ENCODE peak calls at places on chromosome 14, in four cellular contexts. N is GM23338, R is MM.1S, J is DND-41. H is an unnamed sample.

GRCh38 chr14:93047661-93048060 is 68.1 kb downstream of the ITPK1 start:
- DNase-seq in J (no peak), R (no peak), N (no peak), H (no peak)

GRCh38 chr14:82075566-82075965 is 541.9 kb upstream of the SEL1L start:
- DNase-seq in J (peak; percentile 55), N (peak; percentile 87), R (peak; percentile 36), H (peak; percentile 85)

GRCh38 chr14:30227871-30228270 is 300.2 kb upstream of the PRKD1 start:
- DNase-seq in R (no peak), N (no peak), J (no peak), H (peak; percentile 50)

GRCh38 chr14:94884616-94885230 is 114.8 kb upstream of the GSC start:
- DNase-seq in J (no peak), R (no peak), N (no peak), H (no peak)

GRCh38 chr14:84482256-84483071 is 1047.5 kb upstream of the FLRT2 start:
- DNase-seq in J (no peak), N (no peak), R (no peak), H (no peak)

GRCh38 chr14:51310453-51311074 is 70.5 kb downstream of the TMX1 start:
- DNase-seq in R (no peak), N (no peak), J (no peak), H (no peak)

GRCh38 chr14:88323086-88323519 is at the start of gene KCNK10:
- DNase-seq in J (no peak), N (peak; percentile 60), R (no peak), H (no peak)

GRCh38 chr14:90969493-90970166 is 90.8 kb downstream of the RPS6KA5 start:
- DNase-seq in N (no peak), R (no peak), J (no peak), H (peak; percentile 13)

GRCh38 chr14:50012644-50013043 is 103.7 kb downstream of the VCPKMT start:
- DNase-seq in R (no peak), N (no peak), J (no peak), H (no peak)

GRCh38 chr14:24887623-24888304 is 162.2 kb downstream of the STXBP6 start:
- DNase-seq in N (no peak), J (no peak), R (no peak), H (no peak)

DNA sequence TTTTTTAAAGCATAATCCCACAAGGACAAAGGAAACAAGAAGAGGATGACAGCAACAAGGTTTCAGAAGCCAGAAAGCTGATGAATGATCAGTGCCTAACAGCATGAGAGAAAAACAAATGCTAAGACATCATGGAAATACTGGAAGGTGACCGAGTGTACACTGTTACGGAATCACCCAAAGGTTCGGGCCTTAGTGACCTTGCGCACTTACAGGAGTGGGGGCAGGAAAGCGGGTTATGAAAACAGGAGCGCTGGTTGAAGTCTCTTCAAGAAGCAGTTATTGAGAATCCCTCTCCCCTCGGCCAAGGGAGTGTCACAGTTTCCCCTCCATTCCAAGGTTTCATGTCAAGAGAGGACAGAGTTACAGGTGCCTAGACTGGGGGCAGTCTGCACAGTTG is 42.6 kb downstream of the SLC25A47 start:
- DNase-seq in R (no peak), J (no peak), N (no peak), H (no peak)
- H3K4me1 ChIP-seq in R (no peaks in the 10 kb centered on the region), J (no peaks in the 10 kb centered on the region), N (no peaks in the 10 kb centered on the region), H (peaks cover 18% of the 10 kb centered on the region)

GRCh38 chr14:32611752-32612151 is 282.7 kb downstream of the AKAP6 start:
- DNase-seq in N (no peak), J (no peak), R (no peak), H (no peak)
- TF ChIP-seq CTCF in N (no peak), J (no peak), R (no peak), H (no peak)

GRCh38 chr14:38209572-38210159 is 2.0 kb downstream of the SSTR1 start:
- DNase-seq in J (no peak), N (peak; percentile 33), R (no peak), H (no peak)
- TF ChIP-seq EZH2 in J (no peak), N (peak; percentile 73), R (no peak), H (no peak)

GRCh38 chr14:72600551-72601330 is 293.2 kb downstream of the DPF3 start:
- DNase-seq in J (no peak), R (no peak), N (no peak), H (no peak)

GRCh38 chr14:72598328-72598727 is 295.6 kb downstream of the DPF3 start:
- DNase-seq in R (no peak), J (peak; percentile 9), N (no peak), H (no peak)

GRCh38 chr14:72603639-72604038 is 290.3 kb downstream of the DPF3 start:
- DNase-seq in R (no peak), N (no peak), J (no peak), H (no peak)

GRCh38 chr14:72597834-72598233 is 296.1 kb downstream of the DPF3 start:
- DNase-seq in N (no peak), R (no peak), J (no peak), H (no peak)

DNA sequence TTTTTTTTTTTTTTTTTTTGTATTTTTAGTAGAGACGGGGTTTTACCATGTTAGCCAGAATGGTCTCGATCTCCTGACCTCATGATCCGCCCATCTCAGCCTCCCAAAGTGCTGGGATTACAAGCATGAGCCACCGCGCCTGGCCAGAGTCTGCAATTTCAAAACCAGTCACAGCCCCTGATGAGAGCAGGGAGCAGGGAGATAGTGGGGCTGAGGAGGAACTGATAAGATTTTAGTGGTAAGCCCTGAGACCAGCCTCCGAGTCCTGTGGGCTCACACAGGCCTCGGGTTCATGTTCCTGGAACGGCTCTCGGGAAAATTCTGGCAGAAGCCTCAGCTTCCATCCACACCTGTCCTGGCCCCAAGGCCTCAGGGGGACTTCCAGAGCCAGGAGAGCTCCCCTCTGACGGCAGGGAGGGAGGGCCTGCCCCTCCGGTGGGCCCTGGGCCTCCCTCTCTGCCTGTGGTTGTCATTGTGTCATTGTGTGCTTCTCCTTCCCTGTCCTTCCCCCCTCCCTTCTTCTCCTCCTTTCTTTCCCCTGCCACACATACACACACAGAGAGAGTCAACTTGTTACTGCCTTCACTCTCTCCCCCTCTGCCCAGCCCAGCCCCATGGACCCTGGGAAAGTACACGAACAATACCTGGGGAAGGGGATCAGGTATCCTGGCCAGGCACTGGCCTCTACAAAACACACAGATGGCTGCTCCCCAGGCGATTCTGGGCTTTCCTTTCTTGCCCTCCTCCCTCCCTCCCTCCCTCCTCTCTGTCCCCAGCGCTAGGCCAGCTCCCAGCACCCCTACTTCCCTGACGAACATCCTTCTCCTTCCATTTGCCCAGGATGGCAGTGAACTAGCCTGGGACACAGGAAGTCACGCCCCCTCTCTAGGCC is 294.1 kb downstream of the DPF3 start:
- DNase-seq in N (no peak), J (no peak), R (no peak), H (no peak)
- H3K4me1 ChIP-seq in N (no peaks in the 10 kb centered on the region), J (peaks cover 3% of the 10 kb centered on the region), R (no peaks in the 10 kb centered on the region), H (no peaks in the 10 kb centered on the region)

GRCh38 chr14:44446965-44447364 is 60.1 kb downstream of the FSCB start:
- DNase-seq in J (no peak), N (no peak), R (peak; percentile 64), H (no peak)

GRCh38 chr14:44453433-44454171 is 53.5 kb downstream of the FSCB start:
- DNase-seq in R (peak; percentile 37), N (no peak), J (no peak), H (no peak)

GRCh38 chr14:44444454-44444853 is 62.6 kb downstream of the FSCB start:
- DNase-seq in J (no peak), N (no peak), R (no peak), H (no peak)

GRCh38 chr14:44449694-44450093 is 57.4 kb downstream of the FSCB start:
- DNase-seq in J (no peak), R (no peak), N (no peak), H (peak; percentile 81)

GRCh38 chr14:44448816-44449411 is 58.2 kb downstream of the FSCB start:
- DNase-seq in J (no peak), N (no peak), R (no peak), H (peak; percentile 65)
- TF ChIP-seq CTCF in J (no peak), N (no peak), R (no peak), H (no peak)

DNA sequence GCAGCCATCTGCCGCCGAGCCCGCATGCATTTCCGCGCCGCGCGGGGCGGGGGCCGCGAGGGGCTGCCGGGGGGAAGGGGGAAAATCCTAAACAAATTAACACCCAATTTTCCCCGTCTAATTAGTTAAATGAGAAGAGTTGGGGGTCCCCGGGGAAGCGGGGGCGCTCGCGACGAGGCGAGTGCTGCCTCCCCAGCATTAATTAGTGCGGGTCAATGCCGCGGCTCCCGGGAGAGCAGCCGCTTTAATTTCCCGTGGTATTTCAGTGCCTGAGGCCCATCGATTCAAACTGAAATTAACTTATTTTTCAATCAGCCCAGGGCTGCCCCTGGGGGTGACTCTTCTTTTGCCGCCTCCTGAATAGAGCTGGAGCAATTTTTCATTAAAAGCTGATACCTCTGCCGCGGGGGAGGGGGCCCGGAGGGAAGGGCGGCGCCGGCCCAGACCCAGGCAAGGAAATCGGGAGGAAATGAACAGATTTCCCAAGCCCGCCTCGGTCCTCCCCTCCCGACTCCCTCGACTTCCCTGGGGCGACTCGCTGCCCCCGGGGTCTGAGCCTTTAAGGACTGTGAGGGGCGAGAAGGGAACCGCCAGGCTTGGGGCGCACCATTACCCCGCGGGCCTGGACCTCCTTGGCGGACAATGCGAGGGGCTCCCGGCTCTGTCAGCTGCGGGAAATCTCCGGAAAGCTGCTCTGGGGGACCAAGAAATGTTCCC is 18.9 kb downstream of the VSX2 start:
- DNase-seq in N (peak; percentile 36), J (no peak), R (no peak), H (no peak)
- TF ChIP-seq EZH2 in N (peak; percentile 29), J (peak; percentile 37), R (no peak), H (peak; percentile 93)

DNA sequence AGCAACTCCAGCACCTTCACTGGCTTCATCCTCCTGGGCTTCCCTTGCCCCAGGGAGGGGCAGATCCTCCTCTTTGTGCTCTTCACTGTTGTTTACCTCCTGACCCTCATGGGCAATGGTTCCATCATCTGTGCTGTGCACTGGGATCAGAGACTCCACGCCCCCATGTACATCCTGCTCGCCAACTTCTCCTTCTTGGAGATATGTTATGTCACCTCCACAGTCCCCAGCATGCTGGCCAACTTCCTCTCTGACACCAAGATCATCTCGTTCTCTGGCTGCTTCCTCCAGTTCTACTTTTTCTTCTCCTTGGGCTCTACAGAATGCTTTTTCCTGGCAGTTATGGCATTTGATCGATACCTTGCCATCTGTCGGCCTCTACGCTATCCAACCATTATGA is 6.8 kb downstream of the OR11G2 start:
- DNase-seq in J (no peak), N (no peak), R (no peak), H (no peak)
- H3K4me1 ChIP-seq in J (no peaks in the 10 kb centered on the region), N (no peaks in the 10 kb centered on the region), R (no peaks in the 10 kb centered on the region), H (no peaks in the 10 kb centered on the region)

GRCh38 chr14:74913986-74914573 is 9.0 kb downstream of the RPS6KL1 start:
- DNase-seq in N (peak; percentile 78), J (no peak), R (no peak), H (peak; percentile 87)
- TF ChIP-seq CTCF in N (peak; percentile 65), J (peak; percentile 50), R (peak; percentile 14), H (peak; percentile 85)

H was measured in hepatocyte.